ENCODE peak calls at places on chromosomes 16 and 17, in nine cellular contexts. One of them, this sample, is unnamed.

GRCh38 chr17:77316191-77316641 is 175.4 kb downstream of the SEC14L1 start:
- DNase-seq in fibroblast of lung: peak; percentile 89
- DNase-seq in progenitor cell of endocrine pancreas: no peak
- DNase-seq in mucosa of descending colon: no peak
- DNase-seq in A549: peak; percentile 54
- DNase-seq in colonic mucosa: no peak
- DNase-seq in nephron progenitor cell: no peak
- DNase-seq in endothelial cell: no peak
- DNase-seq in left ventricle myocardium inferior: no peak
- DNase-seq in this sample: no peak

GRCh38 chr16:56702836-56703235 is 20.6 kb downstream of the MT1X start:
- DNase-seq in fibroblast of lung: no peak
- DNase-seq in progenitor cell of endocrine pancreas: no peak
- DNase-seq in mucosa of descending colon: no peak
- DNase-seq in A549: no peak
- DNase-seq in colonic mucosa: no peak
- DNase-seq in nephron progenitor cell: no peak
- DNase-seq in endothelial cell: no peak
- DNase-seq in left ventricle myocardium inferior: no peak
- DNase-seq in this sample: no peak

GRCh38 chr16:81642943-81643342 is 136.1 kb upstream of the PLCG2 start:
- DNase-seq in fibroblast of lung: no peak
- DNase-seq in progenitor cell of endocrine pancreas: no peak
- DNase-seq in mucosa of descending colon: no peak
- DNase-seq in A549: no peak
- DNase-seq in colonic mucosa: no peak
- DNase-seq in nephron progenitor cell: no peak
- DNase-seq in endothelial cell: no peak
- DNase-seq in left ventricle myocardium inferior: no peak
- DNase-seq in this sample: no peak

GRCh38 chr16:31489616-31490584 is 7.0 kb downstream of the SLC5A2 start:
- DNase-seq in fibroblast of lung: no peak
- DNase-seq in progenitor cell of endocrine pancreas: no peak
- DNase-seq in mucosa of descending colon: no peak
- DNase-seq in A549: no peak
- DNase-seq in colonic mucosa: no peak
- DNase-seq in nephron progenitor cell: no peak
- DNase-seq in endothelial cell: no peak
- DNase-seq in left ventricle myocardium inferior: no peak
- DNase-seq in this sample: no peak

GRCh38 chr17:6240601-6241000 is 170.4 kb downstream of the WSCD1 start:
- DNase-seq in fibroblast of lung: no peak
- DNase-seq in progenitor cell of endocrine pancreas: no peak
- DNase-seq in mucosa of descending colon: no peak
- DNase-seq in A549: no peak
- DNase-seq in colonic mucosa: no peak
- DNase-seq in nephron progenitor cell: no peak
- DNase-seq in endothelial cell: no peak
- DNase-seq in left ventricle myocardium inferior: no peak
- DNase-seq in this sample: no peak

GRCh38 chr17:77528516-77529327 is 388.0 kb downstream of the SEC14L1 start:
- DNase-seq in fibroblast of lung: no peak
- DNase-seq in progenitor cell of endocrine pancreas: peak; percentile 32
- DNase-seq in mucosa of descending colon: no peak
- DNase-seq in A549: no peak
- DNase-seq in colonic mucosa: no peak
- DNase-seq in nephron progenitor cell: peak; percentile 81
- DNase-seq in endothelial cell: peak; percentile 45
- DNase-seq in left ventricle myocardium inferior: peak; percentile 25
- DNase-seq in this sample: no peak

GRCh38 chr17:59370580-59371299 is 39.3 kb downstream of the YPEL2 start:
- DNase-seq in fibroblast of lung: no peak
- DNase-seq in progenitor cell of endocrine pancreas: no peak
- DNase-seq in mucosa of descending colon: no peak
- DNase-seq in A549: no peak
- DNase-seq in colonic mucosa: no peak
- DNase-seq in nephron progenitor cell: peak; percentile 35
- DNase-seq in endothelial cell: no peak
- DNase-seq in left ventricle myocardium inferior: no peak
- DNase-seq in this sample: no peak

GRCh38 chr16:49560018-49560830 is 186.6 kb downstream of the C16orf78 start:
- DNase-seq in fibroblast of lung: peak; percentile 86
- DNase-seq in progenitor cell of endocrine pancreas: no peak
- DNase-seq in mucosa of descending colon: no peak
- DNase-seq in A549: no peak
- DNase-seq in colonic mucosa: no peak
- DNase-seq in nephron progenitor cell: no peak
- DNase-seq in endothelial cell: no peak
- DNase-seq in left ventricle myocardium inferior: no peak
- DNase-seq in this sample: no peak

GRCh38 chr17:1643293-1643998 is 2.1 kb downstream of the SCARF1 start:
- DNase-seq in fibroblast of lung: no peak
- DNase-seq in progenitor cell of endocrine pancreas: peak; percentile 82
- DNase-seq in mucosa of descending colon: peak; percentile 87
- DNase-seq in A549: peak; percentile 49
- DNase-seq in colonic mucosa: peak; percentile 83
- DNase-seq in nephron progenitor cell: peak; percentile 69
- DNase-seq in endothelial cell: peak; percentile 41
- DNase-seq in left ventricle myocardium inferior: no peak
- DNase-seq in this sample: no peak

GRCh38 chr17:56819431-56820145 is 14.1 kb downstream of the C17orf67 start:
- DNase-seq in fibroblast of lung: peak; percentile 43
- DNase-seq in progenitor cell of endocrine pancreas: peak; percentile 72
- DNase-seq in mucosa of descending colon: peak; percentile 94
- DNase-seq in A549: peak; percentile 81
- DNase-seq in colonic mucosa: peak; percentile 91
- DNase-seq in nephron progenitor cell: peak; percentile 76
- DNase-seq in endothelial cell: peak; percentile 83
- DNase-seq in left ventricle myocardium inferior: no peak
- DNase-seq in this sample: peak; percentile 51

GRCh38 chr16:57479422-57480126 is 6.7 kb downstream of the DOK4 start:
- DNase-seq in fibroblast of lung: peak; percentile 74
- DNase-seq in progenitor cell of endocrine pancreas: no peak
- DNase-seq in mucosa of descending colon: peak; percentile 80
- DNase-seq in A549: peak; percentile 82
- DNase-seq in colonic mucosa: peak; percentile 91
- DNase-seq in nephron progenitor cell: peak; percentile 52
- DNase-seq in endothelial cell: no peak
- DNase-seq in left ventricle myocardium inferior: peak; percentile 58
- DNase-seq in this sample: no peak

GRCh38 chr16:82983390-82983789 is 356.6 kb downstream of the CDH13 start:
- DNase-seq in fibroblast of lung: no peak
- DNase-seq in progenitor cell of endocrine pancreas: no peak
- DNase-seq in mucosa of descending colon: no peak
- DNase-seq in A549: no peak
- DNase-seq in colonic mucosa: no peak
- DNase-seq in nephron progenitor cell: no peak
- DNase-seq in endothelial cell: no peak
- DNase-seq in left ventricle myocardium inferior: no peak
- DNase-seq in this sample: no peak

GRCh38 chr16:49700222-49700927 is 155.5 kb downstream of the ZNF423 start:
- DNase-seq in fibroblast of lung: peak; percentile 33
- DNase-seq in progenitor cell of endocrine pancreas: no peak
- DNase-seq in mucosa of descending colon: no peak
- DNase-seq in A549: no peak
- DNase-seq in colonic mucosa: peak; percentile 24
- DNase-seq in nephron progenitor cell: no peak
- DNase-seq in endothelial cell: no peak
- DNase-seq in left ventricle myocardium inferior: peak; percentile 36
- DNase-seq in this sample: peak; percentile 26

GRCh38 chr17:60352569-60352968 is 39.4 kb downstream of the USP32 start:
- DNase-seq in fibroblast of lung: no peak
- DNase-seq in progenitor cell of endocrine pancreas: no peak
- DNase-seq in mucosa of descending colon: no peak
- DNase-seq in A549: no peak
- DNase-seq in colonic mucosa: no peak
- DNase-seq in nephron progenitor cell: no peak
- DNase-seq in endothelial cell: no peak
- DNase-seq in left ventricle myocardium inferior: no peak
- DNase-seq in this sample: no peak

GRCh38 chr17:12041316-12041715 is 20.6 kb downstream of the MAP2K4 start:
- DNase-seq in fibroblast of lung: peak; percentile 85
- DNase-seq in progenitor cell of endocrine pancreas: no peak
- DNase-seq in mucosa of descending colon: no peak
- DNase-seq in A549: peak; percentile 29
- DNase-seq in colonic mucosa: no peak
- DNase-seq in nephron progenitor cell: no peak
- DNase-seq in endothelial cell: no peak
- DNase-seq in left ventricle myocardium inferior: no peak
- DNase-seq in this sample: no peak

GRCh38 chr16:1972490-1972877 is 631 bp downstream of the TBL3 start:
- DNase-seq in fibroblast of lung: peak; percentile 27
- DNase-seq in progenitor cell of endocrine pancreas: no peak
- DNase-seq in mucosa of descending colon: no peak
- DNase-seq in A549: no peak
- DNase-seq in colonic mucosa: no peak
- DNase-seq in nephron progenitor cell: peak; percentile 55
- DNase-seq in endothelial cell: no peak
- DNase-seq in left ventricle myocardium inferior: no peak
- DNase-seq in this sample: no peak

GRCh38 chr16:85673529-85674417 is 15.0 kb downstream of the GINS2 start:
- DNase-seq in fibroblast of lung: peak; percentile 74
- DNase-seq in progenitor cell of endocrine pancreas: no peak
- DNase-seq in mucosa of descending colon: no peak
- DNase-seq in A549: no peak
- DNase-seq in colonic mucosa: no peak
- DNase-seq in nephron progenitor cell: no peak
- DNase-seq in endothelial cell: no peak
- DNase-seq in left ventricle myocardium inferior: peak; percentile 60
- DNase-seq in this sample: no peak

GRCh38 chr17:41782142-41782541 is 4.4 kb downstream of the JUP start:
- DNase-seq in fibroblast of lung: no peak
- DNase-seq in progenitor cell of endocrine pancreas: no peak
- DNase-seq in mucosa of descending colon: no peak
- DNase-seq in A549: no peak
- DNase-seq in colonic mucosa: no peak
- DNase-seq in nephron progenitor cell: no peak
- DNase-seq in endothelial cell: no peak
- DNase-seq in left ventricle myocardium inferior: peak; percentile 84
- DNase-seq in this sample: no peak

GRCh38 chr17:77846531-77847085 is 111.9 kb upstream of the TNRC6C start:
- DNase-seq in fibroblast of lung: no peak
- DNase-seq in progenitor cell of endocrine pancreas: no peak
- DNase-seq in mucosa of descending colon: no peak
- DNase-seq in A549: no peak
- DNase-seq in colonic mucosa: no peak
- DNase-seq in nephron progenitor cell: no peak
- DNase-seq in endothelial cell: no peak
- DNase-seq in left ventricle myocardium inferior: peak; percentile 12
- DNase-seq in this sample: no peak

GRCh38 chr16:31356566-31357323 is 1.8 kb downstream of the ITGAX start:
- DNase-seq in fibroblast of lung: no peak
- DNase-seq in progenitor cell of endocrine pancreas: no peak
- DNase-seq in mucosa of descending colon: no peak
- DNase-seq in A549: no peak
- DNase-seq in colonic mucosa: no peak
- DNase-seq in nephron progenitor cell: peak; percentile 20
- DNase-seq in endothelial cell: peak; percentile 23
- DNase-seq in left ventricle myocardium inferior: no peak
- DNase-seq in this sample: no peak

DNA sequence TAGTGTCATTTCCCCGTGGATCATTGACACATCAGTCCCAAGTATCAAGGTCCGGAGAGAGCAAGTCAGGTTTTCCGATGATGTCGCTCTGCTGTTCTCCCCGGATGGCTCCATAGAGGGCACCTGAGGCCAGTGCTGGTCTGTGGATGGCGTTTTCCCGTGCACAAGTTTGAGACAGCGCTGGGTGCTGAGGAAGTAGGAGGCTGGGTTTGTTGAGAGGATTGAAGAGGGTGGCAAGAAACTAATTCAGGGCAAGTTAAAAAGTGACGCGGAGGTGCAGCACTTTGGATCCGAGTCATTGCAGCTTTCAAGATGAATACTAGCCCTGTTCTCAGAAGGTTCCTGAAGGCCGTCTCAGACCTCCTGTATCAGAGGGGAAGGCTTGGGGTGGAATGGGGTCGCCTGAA is 7.7 kb downstream of the NUBP1 start:
- DNase-seq in fibroblast of lung: no peak
- DNase-seq in progenitor cell of endocrine pancreas: no peak
- DNase-seq in mucosa of descending colon: no peak
- DNase-seq in A549: no peak
- DNase-seq in colonic mucosa: no peak
- DNase-seq in nephron progenitor cell: no peak
- DNase-seq in endothelial cell: no peak
- DNase-seq in left ventricle myocardium inferior: no peak
- DNase-seq in this sample: no peak
- TF ChIP-seq CTCF in fibroblast of lung: no peak
- TF ChIP-seq CTCF in progenitor cell of endocrine pancreas: no peak
- TF ChIP-seq CTCF in mucosa of descending colon: no peak
- TF ChIP-seq CTCF in A549: no peak
- TF ChIP-seq CTCF in colonic mucosa: no peak
- TF ChIP-seq CTCF in nephron progenitor cell: no peak
- TF ChIP-seq CTCF in endothelial cell: no peak
- TF ChIP-seq CTCF in left ventricle myocardium inferior: no peak
- TF ChIP-seq CTCF in this sample: no peak

DNA sequence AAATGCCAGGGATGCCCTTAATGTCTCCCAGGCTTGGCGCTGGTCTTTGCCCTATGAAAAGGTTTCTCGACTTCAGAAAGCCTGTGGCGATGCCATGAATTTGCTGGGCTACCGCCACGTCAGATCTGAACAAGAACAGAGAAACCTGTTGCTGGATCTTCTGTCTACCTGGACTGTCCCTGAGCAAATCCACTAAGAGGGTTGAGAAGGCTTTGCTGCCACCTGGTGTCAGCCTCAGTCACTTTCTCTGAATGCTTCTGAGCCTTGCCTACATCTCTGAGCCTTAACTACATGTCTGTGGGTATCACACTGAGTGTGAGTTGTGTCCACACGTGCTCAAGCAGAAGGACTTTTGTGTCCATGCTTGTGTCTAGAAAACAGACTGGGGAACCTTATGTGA is 11.4 kb downstream of the CHST4 start:
- DNase-seq in fibroblast of lung: peak; percentile 25
- DNase-seq in progenitor cell of endocrine pancreas: peak; percentile 32
- DNase-seq in mucosa of descending colon: peak; percentile 67
- DNase-seq in A549: peak; percentile 64
- DNase-seq in colonic mucosa: peak; percentile 44
- DNase-seq in nephron progenitor cell: peak; percentile 52
- DNase-seq in endothelial cell: peak; percentile 61
- DNase-seq in left ventricle myocardium inferior: no peak
- DNase-seq in this sample: no peak
- TF ChIP-seq CTCF in fibroblast of lung: peak; percentile 61
- TF ChIP-seq CTCF in progenitor cell of endocrine pancreas: peak; percentile 76
- TF ChIP-seq CTCF in mucosa of descending colon: peak; percentile 37
- TF ChIP-seq CTCF in A549: peak; percentile 63
- TF ChIP-seq CTCF in colonic mucosa: peak; percentile 53
- TF ChIP-seq CTCF in nephron progenitor cell: peak; percentile 64
- TF ChIP-seq CTCF in endothelial cell: peak; percentile 63
- TF ChIP-seq CTCF in left ventricle myocardium inferior: peak; percentile 57
- TF ChIP-seq CTCF in this sample: no peak

GRCh38 chr16:77277571-77277970 is 78.4 kb downstream of the SYCE1L start:
- DNase-seq in fibroblast of lung: no peak
- DNase-seq in progenitor cell of endocrine pancreas: no peak
- DNase-seq in mucosa of descending colon: no peak
- DNase-seq in A549: no peak
- DNase-seq in colonic mucosa: no peak
- DNase-seq in nephron progenitor cell: no peak
- DNase-seq in endothelial cell: no peak
- DNase-seq in left ventricle myocardium inferior: no peak
- DNase-seq in this sample: no peak
- TF ChIP-seq CTCF in fibroblast of lung: no peak
- TF ChIP-seq CTCF in progenitor cell of endocrine pancreas: no peak
- TF ChIP-seq CTCF in mucosa of descending colon: no peak
- TF ChIP-seq CTCF in A549: no peak
- TF ChIP-seq CTCF in colonic mucosa: no peak
- TF ChIP-seq CTCF in nephron progenitor cell: no peak
- TF ChIP-seq CTCF in endothelial cell: no peak
- TF ChIP-seq CTCF in left ventricle myocardium inferior: no peak
- TF ChIP-seq CTCF in this sample: no peak

GRCh38 chr16:67246081-67246944 is 968 bp downstream of the FHOD1 start:
- DNase-seq in fibroblast of lung: peak; percentile 90
- DNase-seq in progenitor cell of endocrine pancreas: peak; percentile 85
- DNase-seq in mucosa of descending colon: peak; percentile 95
- DNase-seq in A549: peak; percentile 79
- DNase-seq in colonic mucosa: peak; percentile 96
- DNase-seq in nephron progenitor cell: peak; percentile 85
- DNase-seq in endothelial cell: peak; percentile 81
- DNase-seq in left ventricle myocardium inferior: peak; percentile 80
- DNase-seq in this sample: peak; percentile 63
- TF ChIP-seq CTCF in fibroblast of lung: peak; percentile 27
- TF ChIP-seq CTCF in progenitor cell of endocrine pancreas: peak; percentile 58
- TF ChIP-seq CTCF in mucosa of descending colon: no peak
- TF ChIP-seq CTCF in A549: peak; percentile 50
- TF ChIP-seq CTCF in colonic mucosa: no peak
- TF ChIP-seq CTCF in nephron progenitor cell: no peak
- TF ChIP-seq CTCF in endothelial cell: no peak
- TF ChIP-seq CTCF in left ventricle myocardium inferior: peak; percentile 47
- TF ChIP-seq CTCF in this sample: no peak